ENCODE peak calls at places on chromosome 14, in ten cellular contexts. K is K562; U is NAMALWA; X is endothelial cell; B is foreskin fibroblast; A is stimulated activated CD4-positive, alpha-beta T cell treated with anti-CD3 and anti-CD28 coated beads, Interleukin-2, amount 100 ng/mL, for 24 hours; T is LHCN-M2; M is GOT3; H is T-helper 1 cell; C is C1 segment of cervical spinal cord. W is an unnamed sample.

GRCh38 chr14:103711516-103712431 is 3.5 kb downstream of the XRCC3 start:
- DNase-seq in K (no peak), U (no peak), X (no peak), B (no peak), A (no peak), T (no peak), M (no peak), H (no peak), C (no peak), W (no peak)

GRCh38 chr14:53882684-53883083 is 73.9 kb downstream of the BMP4 start:
- DNase-seq in K (no peak), U (no peak), X (no peak), B (no peak), A (no peak), T (no peak), M (no peak), H (no peak), C (no peak), W (no peak)

GRCh38 chr14:22689186-22689585 is 45.0 kb upstream of the OR6J1 start:
- DNase-seq in K (no peak), U (no peak), X (no peak), B (peak), A (no peak), T (peak), M (no peak), H (no peak), C (no peak), W (no peak)

GRCh38 chr14:65472189-65472588 is 59.7 kb downstream of the FUT8 start:
- DNase-seq in K (no peak), U (no peak), X (no peak), B (no peak), A (no peak), T (no peak), M (no peak), H (no peak), C (no peak), W (peak)

GRCh38 chr14:37091651-37092050 is 80.8 kb downstream of the SLC25A21 start:
- DNase-seq in K (no peak), U (no peak), X (no peak), B (no peak), A (no peak), T (peak), M (no peak), H (no peak), C (no peak), W (no peak)

GRCh38 chr14:77869350-77869749 is 69.4 kb downstream of the ADCK1 start:
- DNase-seq in K (no peak), U (no peak), X (no peak), B (no peak), A (no peak), T (no peak), M (no peak), H (no peak), C (no peak), W (no peak)

GRCh38 chr14:81366259-81366658 is 33.9 kb downstream of the STON2 start:
- DNase-seq in K (no peak), U (no peak), X (no peak), B (peak), A (no peak), T (peak), M (no peak), H (no peak), C (no peak), W (no peak)

GRCh38 chr14:81348086-81348485 is 52.0 kb downstream of the STON2 start:
- DNase-seq in K (no peak), U (peak), X (no peak), B (no peak), A (no peak), T (no peak), M (no peak), H (no peak), C (no peak), W (no peak)

GRCh38 chr14:22088614-22089359 is 415.2 kb upstream of the OR4E1 start:
- DNase-seq in K (no peak), U (no peak), X (no peak), B (no peak), A (no peak), T (peak), M (no peak), H (no peak), C (no peak), W (no peak)

GRCh38 chr14:24032727-24033418 is 18.9 kb upstream of the CARMIL3 start:
- DNase-seq in K (no peak), U (no peak), X (no peak), B (peak), A (no peak), T (peak), M (no peak), H (no peak), C (no peak), W (no peak)

GRCh38 chr14:77022219-77022852 is 6.2 kb downstream of the IRF2BPL start:
- DNase-seq in K (no peak), U (no peak), X (no peak), B (no peak), A (no peak), T (no peak), M (no peak), H (no peak), C (no peak), W (no peak)

GRCh38 chr14:101102875-101103274 is 199.4 kb upstream of the RTL1 start:
- DNase-seq in K (no peak), U (no peak), X (no peak), B (peak), A (no peak), T (no peak), M (no peak), H (no peak), C (no peak), W (no peak)

GRCh38 chr14:20317720-20318119 is 12.0 kb upstream of the TTC5 start:
- DNase-seq in K (no peak), U (no peak), X (no peak), B (no peak), A (no peak), T (no peak), M (no peak), H (no peak), C (no peak), W (no peak)

GRCh38 chr14:99995700-99996356 is 69.4 kb upstream of the EVL start:
- DNase-seq in K (peak), U (peak), X (peak), B (peak), A (peak), T (peak), M (no peak), H (no peak), C (no peak), W (no peak)

GRCh38 chr14:102588821-102589220 is 3.6 kb upstream of the RCOR1 start:
- DNase-seq in K (no peak), U (no peak), X (no peak), B (peak), A (no peak), T (no peak), M (no peak), H (no peak), C (no peak), W (no peak)

GRCh38 chr14:23430733-23431105 is 4.7 kb downstream of the MYH7 start:
- DNase-seq in K (no peak), U (no peak), X (no peak), B (peak), A (no peak), T (peak), M (no peak), H (no peak), C (no peak), W (no peak)

GRCh38 chr14:71551291-71551955 is 380.8 kb upstream of the RGS6 start:
- DNase-seq in K (no peak), U (no peak), X (no peak), B (peak), A (no peak), T (peak), M (no peak), H (no peak), C (no peak), W (no peak)

GRCh38 chr14:58491593-58491992 is 64.1 kb downstream of the KIAA0586 start:
- DNase-seq in K (no peak), U (no peak), X (no peak), B (peak), A (no peak), T (peak), M (no peak), H (no peak), C (no peak), W (no peak)

GRCh38 chr14:24441904-24442239 is 704 bp downstream of the SDR39U1 start:
- DNase-seq in K (no peak), U (no peak), X (no peak), B (peak), A (no peak), T (no peak), M (no peak), H (no peak), C (no peak), W (no peak)

GRCh38 chr14:62614117-62614516 is 431.1 kb downstream of the KCNH5 start:
- DNase-seq in K (no peak), U (no peak), X (no peak), B (no peak), A (no peak), T (no peak), M (no peak), H (no peak), C (no peak), W (no peak)

GRCh38 chr14:68882235-68882634 is 89.4 kb upstream of the ZFP36L1 start:
- DNase-seq in K (no peak), U (no peak), X (no peak), B (no peak), A (no peak), T (no peak), M (no peak), H (no peak), C (no peak), W (no peak)

GRCh38 chr14:102532204-102532658 is 22.7 kb upstream of the ANKRD9 start:
- DNase-seq in K (no peak), U (no peak), X (no peak), B (peak), A (no peak), T (no peak), M (no peak), H (no peak), C (no peak), W (no peak)

GRCh38 chr14:30581283-30581625 is 22.3 kb downstream of the G2E3 start:
- DNase-seq in K (no peak), U (no peak), X (no peak), B (no peak), A (no peak), T (no peak), M (no peak), H (no peak), C (no peak), W (no peak)

GRCh38 chr14:58768977-58769376 is 131.2 kb downstream of the DACT1 start:
- DNase-seq in K (no peak), U (no peak), X (no peak), B (no peak), A (no peak), T (no peak), M (no peak), H (no peak), C (no peak), W (no peak)

GRCh38 chr14:41615011-41615595 is 8.4 kb downstream of the LRFN5 start:
- DNase-seq in K (no peak), U (no peak), X (no peak), B (no peak), A (no peak), T (no peak), M (no peak), H (no peak), C (no peak), W (no peak)